ENCODE peak calls at places on chromosomes 2 and 18, in seven cellular contexts. U is neuronal stem cell, C is IMR-90, I is mesendoderm, W is H9, H is H1, K is trophoblast cell. G is an unnamed sample.

GRCh38 chr2:180753809-180754761 is 226.3 kb upstream of the UBE2E3 start:
- DNase-seq in U (no peak), C (peak; percentile 82), I (no peak), W (no peak), H (no peak), K (no peak), G (peak; percentile 46)

GRCh38 chr18:23300211-23300887 is 152.7 kb upstream of the RIOK3 start:
- DNase-seq in U (no peak), C (peak; percentile 41), I (no peak), W (no peak), H (no peak), K (no peak), G (peak; percentile 53)

GRCh38 chr2:129876576-129876975 is 102.9 kb upstream of the RAB6C start:
- DNase-seq in U (no peak), C (no peak), I (no peak), W (no peak), H (no peak), K (no peak), G (no peak)

GRCh38 chr2:155209696-155210449 is 511.4 kb downstream of the KCNJ3 start:
- DNase-seq in U (no peak), C (no peak), I (no peak), W (no peak), H (no peak), K (no peak), G (no peak)

GRCh38 chr2:9160732-9161131 is 45.9 kb upstream of the ASAP2 start:
- DNase-seq in U (no peak), C (no peak), I (peak; percentile 67), W (peak; percentile 62), H (no peak), K (no peak), G (no peak)

GRCh38 chr2:37837576-37838335 is 87.3 kb upstream of the RMDN2 start:
- DNase-seq in U (no peak), C (peak; percentile 92), I (peak; percentile 76), W (no peak), H (no peak), K (no peak), G (peak; percentile 96)

GRCh38 chr18:43665239-43665788 is 388.0 kb upstream of the SYT4 start:
- DNase-seq in U (no peak), C (peak; percentile 94), I (no peak), W (no peak), H (no peak), K (peak; percentile 21), G (peak; percentile 88)

GRCh38 chr2:102806250-102806837 is 44.5 kb downstream of the TMEM182 start:
- DNase-seq in U (peak; percentile 61), C (peak; percentile 65), I (peak; percentile 82), W (peak; percentile 74), H (peak; percentile 31), K (peak; percentile 56), G (peak; percentile 69)

GRCh38 chr2:145617906-145618305 is 1098.0 kb upstream of the ZEB2 start:
- DNase-seq in U (no peak), C (peak; percentile 68), I (no peak), W (no peak), H (no peak), K (no peak), G (no peak)

GRCh38 chr2:230416061-230416721 is at the start of gene SP100:
- DNase-seq in U (no peak), C (peak; percentile 83), I (peak; percentile 21), W (no peak), H (no peak), K (peak; percentile 70), G (peak; percentile 92)

GRCh38 chr2:231411237-231411636 is 15.7 kb downstream of the B3GNT7 start:
- DNase-seq in U (no peak), C (no peak), I (peak; percentile 67), W (no peak), H (no peak), K (no peak), G (no peak)

GRCh38 chr2:59701271-59701994 is 852.0 kb downstream of the BCL11A start:
- DNase-seq in U (no peak), C (no peak), I (no peak), W (no peak), H (no peak), K (peak; percentile 83), G (no peak)

GRCh38 chr2:71531522-71532047 is 78.2 kb downstream of the DYSF start:
- DNase-seq in U (no peak), C (peak; percentile 25), I (peak; percentile 19), W (peak; percentile 9), H (no peak), K (no peak), G (peak; percentile 49)

GRCh38 chr2:230809677-230810251 is 55.0 kb upstream of the ITM2C start:
- DNase-seq in U (no peak), C (no peak), I (no peak), W (no peak), H (no peak), K (no peak), G (no peak)

GRCh38 chr2:202251494-202251893 is 13.1 kb upstream of the SUMO1 start:
- DNase-seq in U (no peak), C (peak; percentile 31), I (no peak), W (no peak), H (no peak), K (no peak), G (no peak)

GRCh38 chr18:42275949-42276730 is 321.1 kb downstream of the PIK3C3 start:
- DNase-seq in U (no peak), C (no peak), I (no peak), W (no peak), H (no peak), K (no peak), G (no peak)

GRCh38 chr2:20561703-20562454 is 89.0 kb downstream of the HS1BP3 start:
- DNase-seq in U (no peak), C (peak; percentile 81), I (peak; percentile 74), W (no peak), H (no peak), K (no peak), G (peak; percentile 86)

GRCh38 chr2:143123911-143124310 is 5.3 kb upstream of the ARHGAP15 start:
- DNase-seq in U (no peak), C (no peak), I (no peak), W (no peak), H (no peak), K (no peak), G (no peak)

GRCh38 chr18:36572135-36572856 is 256.5 kb downstream of the TPGS2 start:
- DNase-seq in U (peak; percentile 46), C (peak; percentile 49), I (peak; percentile 49), W (peak; percentile 45), H (no peak), K (peak; percentile 17), G (peak; percentile 45)

GRCh38 chr18:46916551-46917107 is 678 bp downstream of the PIAS2 start:
- DNase-seq in U (peak; percentile 23), C (peak; percentile 36), I (peak; percentile 54), W (peak; percentile 39), H (no peak), K (no peak), G (peak; percentile 57)

GRCh38 chr2:69221960-69222751 is 164.9 kb downstream of the GFPT1 start:
- DNase-seq in U (no peak), C (peak; percentile 82), I (no peak), W (no peak), H (no peak), K (no peak), G (peak; percentile 85)

GRCh38 chr2:82852787-82853186 is 1606.3 kb downstream of the SUCLG1 start:
- DNase-seq in U (no peak), C (no peak), I (no peak), W (no peak), H (no peak), K (no peak), G (no peak)

GRCh38 chr2:15142069-15142689 is 419.0 kb downstream of the NBAS start:
- DNase-seq in U (no peak), C (peak; percentile 8), I (peak; percentile 90), W (no peak), H (no peak), K (peak; percentile 27), G (peak; percentile 6)

GRCh38 chr2:15149063-15149462 is 412.1 kb downstream of the NBAS start:
- DNase-seq in U (no peak), C (no peak), I (no peak), W (no peak), H (no peak), K (no peak), G (no peak)

GRCh38 chr2:15145046-15145817 is 415.9 kb downstream of the NBAS start:
- DNase-seq in U (no peak), C (no peak), I (no peak), W (no peak), H (no peak), K (no peak), G (peak; percentile 7)

GRCh38 chr2:15145919-15146318 is 415.2 kb downstream of the NBAS start:
- DNase-seq in U (no peak), C (no peak), I (no peak), W (no peak), H (no peak), K (no peak), G (no peak)

GRCh38 chr2:15146960-15147359 is 414.2 kb downstream of the NBAS start:
- DNase-seq in U (no peak), C (no peak), I (peak; percentile 54), W (no peak), H (no peak), K (peak; percentile 51), G (no peak)
- H3K4me2 ChIP-seq in U (no peak overlapping the region), C (no peak overlapping the region), I (no peak overlapping the region), W (no peak overlapping the region), H (no peak overlapping the region), K (no peak overlapping the region), G (no peak overlapping the region)

GRCh38 chr18:11767935-11768334 is 78.9 kb downstream of the GNAL start:
- DNase-seq in U (no peak), C (no peak), I (no peak), W (no peak), H (no peak), K (no peak), G (peak; percentile 24)
- H2BK5ac ChIP-seq in U (no peak overlapping the region), C (no peak overlapping the region), I (no peak overlapping the region), W (no peak overlapping the region), H (no peak overlapping the region), K (no peak overlapping the region), G (no peak overlapping the region)

GRCh38 chr2:10868021-10868420 is 43.7 kb upstream of the KCNF1 start:
- DNase-seq in U (no peak), C (no peak), I (no peak), W (no peak), H (no peak), K (no peak), G (peak; percentile 4)
- H3K4me2 ChIP-seq in U (no peak overlapping the region), C (no peak overlapping the region), I (no peak overlapping the region), W (no peak overlapping the region), H (no peak overlapping the region), K (no peak overlapping the region), G (no peak overlapping the region)

GRCh38 chr2:185137700-185138099 is 539.4 kb downstream of the ZNF804A start:
- DNase-seq in U (no peak), C (no peak), I (no peak), W (no peak), H (no peak), K (no peak), G (no peak)

GRCh38 chr2:185128331-185128730 is 530.0 kb downstream of the ZNF804A start:
- DNase-seq in U (no peak), C (no peak), I (no peak), W (no peak), H (no peak), K (no peak), G (peak; percentile 5)

GRCh38 chr2:185127412-185127811 is 529.1 kb downstream of the ZNF804A start:
- DNase-seq in U (no peak), C (no peak), I (no peak), W (no peak), H (no peak), K (no peak), G (peak; percentile 76)

GRCh38 chr2:185130685-185131084 is 532.4 kb downstream of the ZNF804A start:
- DNase-seq in U (no peak), C (no peak), I (no peak), W (no peak), H (no peak), K (no peak), G (peak; percentile 25)

GRCh38 chr2:185132501-185133041 is 534.2 kb downstream of the ZNF804A start:
- DNase-seq in U (no peak), C (no peak), I (no peak), W (no peak), H (no peak), K (no peak), G (no peak)
- H2BK5ac ChIP-seq in U (no peak overlapping the region), C (no peak overlapping the region), I (no peak overlapping the region), W (no peak overlapping the region), H (no peak overlapping the region), K (no peak overlapping the region), G (no peak overlapping the region)